ENCODE peak calls at places on chromosomes 7 and 10, in ten cellular contexts. I, W, F, V, L, O, D, B, Z and J are unnamed samples.

GRCh38 chr7:34048445-34048844 is 143.1 kb downstream of the BMPER start:
- DNase-seq in F (no peak), B (no peak), D (no peak), V (no peak), I (no peak), O (no peak), L (no peak), Z (no peak), W (no peak), J (no peak)

GRCh38 chr7:88090233-88090632 is 129.6 kb downstream of the SRI start:
- DNase-seq in L (no peak), V (no peak), D (no peak), O (no peak), F (no peak), Z (no peak), W (no peak), B (no peak), I (no peak), J (no peak)

GRCh38 chr7:1694551-1694950 is 24.5 kb downstream of the ELFN1 start:
- DNase-seq in I (no peak), O (no peak), F (peak; percentile 31), L (no peak), Z (no peak), B (peak; percentile 49), W (peak; percentile 57), V (no peak), D (peak; percentile 54), J (no peak)

GRCh38 chr7:148915211-148915610 is 31.1 kb upstream of the EZH2 start:
- DNase-seq in O (no peak), Z (no peak), D (no peak), F (no peak), V (no peak), I (no peak), W (no peak), L (no peak), B (no peak), J (no peak)

GRCh38 chr10:122504551-122504950 is 43.2 kb downstream of the HTRA1 start:
- DNase-seq in W (no peak), B (peak; percentile 97), D (peak; percentile 90), O (peak; percentile 80), V (peak; percentile 91), L (peak; percentile 79), Z (no peak), F (peak; percentile 93), I (peak; percentile 94), J (peak; percentile 84)

GRCh38 chr7:123537026-123537642 is 2.7 kb upstream of the IQUB start:
- DNase-seq in D (no peak), B (no peak), F (no peak), I (peak; percentile 41), V (no peak), W (no peak), O (no peak), L (no peak), Z (peak; percentile 37), J (no peak)

GRCh38 chr10:57218382-57218781 is 857.3 kb upstream of the ZWINT start:
- DNase-seq in O (no peak), V (no peak), W (no peak), B (no peak), L (no peak), Z (no peak), D (no peak), F (no peak), I (no peak), J (no peak)

GRCh38 chr7:155543011-155543881 is 3.1 kb downstream of the CNPY1 start:
- DNase-seq in D (no peak), W (no peak), I (peak; percentile 47), Z (peak; percentile 41), L (no peak), F (no peak), V (no peak), O (no peak), B (no peak), J (no peak)

GRCh38 chr10:94066411-94066810 is 72.7 kb downstream of the PLCE1 start:
- DNase-seq in I (peak; percentile 79), D (no peak), W (no peak), L (no peak), O (no peak), Z (peak; percentile 77), F (no peak), V (no peak), B (no peak), J (no peak)

GRCh38 chr10:72831696-72832355 is 61.7 kb upstream of the OIT3 start:
- DNase-seq in V (peak; percentile 8), I (peak; percentile 56), B (no peak), D (no peak), O (no peak), F (no peak), W (no peak), L (no peak), Z (no peak), J (no peak)

GRCh38 chr7:91551377-91552175 is 287.3 kb downstream of the FZD1 start:
- DNase-seq in B (no peak), I (no peak), F (no peak), L (no peak), O (no peak), W (no peak), V (no peak), D (no peak), Z (no peak), J (no peak)

GRCh38 chr10:43091846-43092245 is 15.0 kb downstream of the RET start:
- DNase-seq in L (no peak), Z (no peak), I (no peak), V (no peak), D (no peak), B (no peak), W (no peak), O (no peak), F (no peak), J (no peak)

GRCh38 chr10:28669227-28670173 is 7.8 kb upstream of the BAMBI start:
- DNase-seq in L (no peak), F (no peak), I (no peak), O (no peak), V (no peak), Z (peak; percentile 28), B (no peak), D (no peak), W (no peak), J (no peak)

GRCh38 chr10:23517155-23517554 is 78.3 kb downstream of the OTUD1 start:
- DNase-seq in W (no peak), V (no peak), L (no peak), B (no peak), D (no peak), F (no peak), I (no peak), Z (no peak), O (no peak), J (no peak)

GRCh38 chr10:96376483-96376882 is 17.7 kb upstream of the OPALIN start:
- DNase-seq in L (no peak), W (no peak), Z (no peak), B (no peak), D (no peak), V (no peak), F (no peak), O (no peak), I (no peak), J (no peak)

GRCh38 chr10:109887776-109888175 is 35.5 kb downstream of the XPNPEP1 start:
- DNase-seq in L (no peak), Z (no peak), W (no peak), O (no peak), F (no peak), V (no peak), B (no peak), I (no peak), D (no peak), J (no peak)

GRCh38 chr7:44386139-44386913 is 60.9 kb upstream of the CAMK2B start:
- DNase-seq in W (no peak), O (no peak), Z (no peak), L (no peak), F (no peak), D (no peak), B (no peak), V (no peak), I (no peak), J (no peak)

GRCh38 chr10:13949844-13950542 is 363.2 kb downstream of the PRPF18 start:
- DNase-seq in L (no peak), I (peak; percentile 70), W (no peak), O (no peak), Z (no peak), V (no peak), D (no peak), B (no peak), F (no peak), J (no peak)

GRCh38 chr10:133421336-133422222 is 2.8 kb downstream of the SPRN start:
- DNase-seq in B (no peak), Z (no peak), I (no peak), F (no peak), O (no peak), W (no peak), D (no peak), L (no peak), V (no peak), J (peak; percentile 41)
- H3K4me1 ChIP-seq in B (no peaks in the 10 kb centered on the region), Z (no peaks in the 10 kb centered on the region), I (no peaks in the 10 kb centered on the region), F (no peaks in the 10 kb centered on the region), O (no peaks in the 10 kb centered on the region), W (peaks cover 9% of the 10 kb centered on the region), D (no peaks in the 10 kb centered on the region), L (peaks cover 8% of the 10 kb centered on the region), V (peaks cover 12% of the 10 kb centered on the region), J (no peaks in the 10 kb centered on the region)

DNA sequence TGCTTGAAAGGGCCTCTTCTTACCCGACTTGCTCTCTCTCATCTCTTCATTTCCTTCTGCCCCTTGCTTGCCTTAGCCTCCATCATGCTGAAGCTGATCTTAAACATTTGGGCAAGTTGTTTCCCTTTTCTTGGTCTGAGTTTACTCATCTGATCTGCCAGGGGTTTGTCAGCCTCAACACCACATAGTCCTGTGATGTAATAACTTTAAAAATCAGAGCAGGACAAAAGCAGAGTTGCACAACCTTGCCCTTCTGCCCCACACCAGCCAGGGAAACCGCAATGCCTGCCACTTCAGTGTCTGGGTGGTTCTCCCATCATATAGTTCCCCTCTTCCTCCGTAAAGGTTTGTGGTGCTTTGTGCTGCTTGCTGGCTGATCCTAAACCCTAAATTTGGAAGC is 9.9 kb upstream of the LIPM start:
- DNase-seq in I (peak; percentile 85), L (peak; percentile 10), O (no peak), W (no peak), Z (no peak), V (peak; percentile 6), D (peak; percentile 71), B (no peak), F (peak; percentile 73), J (peak; percentile 69)
- H3K4me1 ChIP-seq in I (no peaks in the 10 kb centered on the region), L (no peaks in the 10 kb centered on the region), O (no peaks in the 10 kb centered on the region), W (no peaks in the 10 kb centered on the region), Z (no peaks in the 10 kb centered on the region), V (no peaks in the 10 kb centered on the region), D (no peaks in the 10 kb centered on the region), B (no peaks in the 10 kb centered on the region), F (no peaks in the 10 kb centered on the region), J (no peaks in the 10 kb centered on the region)

DNA sequence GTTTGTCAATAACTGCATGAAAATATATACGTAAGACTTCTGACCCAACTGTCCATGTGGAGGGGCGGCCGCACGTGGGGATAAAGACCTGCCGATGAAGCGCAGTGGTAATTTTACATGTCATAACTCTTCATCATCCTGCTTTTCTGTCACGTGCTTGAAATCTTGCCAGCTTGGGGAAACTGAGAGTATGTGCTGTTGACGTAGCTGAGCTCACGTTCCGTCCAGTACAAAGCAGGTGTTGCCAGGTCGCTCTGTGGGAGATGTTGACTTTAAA is 105.1 kb downstream of the INPP5A start:
- DNase-seq in Z (no peak), I (no peak), L (no peak), D (no peak), F (no peak), W (peak; percentile 35), O (no peak), B (peak; percentile 56), V (no peak), J (no peak)
- H3K4me1 ChIP-seq in Z (no peaks in the 10 kb centered on the region), I (peaks cover 4% of the 10 kb centered on the region), L (peaks cover 22% of the 10 kb centered on the region), D (peaks cover 5% of the 10 kb centered on the region), F (peaks cover under 1% of the 10 kb centered on the region), W (peaks cover 10% of the 10 kb centered on the region), O (peaks cover 1% of the 10 kb centered on the region), B (no peaks in the 10 kb centered on the region), V (peaks cover 5% of the 10 kb centered on the region), J (peaks cover 8% of the 10 kb centered on the region)

GRCh38 chr7:50266893-50267386 is 37.6 kb upstream of the IKZF1 start:
- DNase-seq in D (peak; percentile 72), F (no peak), B (no peak), O (no peak), W (no peak), L (peak; percentile 74), V (peak; percentile 16), I (no peak), Z (no peak), J (peak; percentile 63)
- H3K4me1 ChIP-seq in D (peaks cover 6% of the 10 kb centered on the region), F (no peaks in the 10 kb centered on the region), B (no peaks in the 10 kb centered on the region), O (no peaks in the 10 kb centered on the region), W (no peaks in the 10 kb centered on the region), L (peaks cover 11% of the 10 kb centered on the region), V (no peaks in the 10 kb centered on the region), I (no peaks in the 10 kb centered on the region), Z (peaks cover 11% of the 10 kb centered on the region), J (peaks cover 26% of the 10 kb centered on the region)